ENCODE peak calls at places on chromosomes 11 and 22, in six cellular contexts. W is brain microvascular endothelial cell; X is lung; I is Peyer's patch; C is AG08395; T is stimulated activated CD4-positive, alpha-beta T cell treated with anti-CD3 and anti-CD28 coated beads, Interleukin-4, amount 100 ng/mL, for 4 hours. B is an unnamed sample.

GRCh38 chr11:60869451-60869825 is 2.1 kb downstream of the ZP1 start:
- DNase-seq in W (no peak), X (no peak), I (peak), C (no peak), T (no peak), B (no peak)

GRCh38 chr11:35305670-35306382 is 113.5 kb downstream of the SLC1A2 start:
- DNase-seq in W (peak), X (no peak), I (no peak), C (peak), T (peak), B (peak)

GRCh38 chr11:126122863-126123262 is 60.2 kb upstream of the CDON start:
- DNase-seq in W (no peak), X (no peak), I (no peak), C (peak), T (no peak), B (no peak)

GRCh38 chr11:95521862-95522261 is 267.7 kb downstream of the FAM76B start:
- DNase-seq in W (no peak), X (no peak), I (no peak), C (no peak), T (no peak), B (no peak)

GRCh38 chr11:27282141-27282590 is 80.8 kb downstream of the CCDC34 start:
- DNase-seq in W (peak), X (peak), I (no peak), C (peak), T (no peak), B (no peak)

GRCh38 chr22:46063861-46064235 is 86.5 kb upstream of the PPARA start:
- DNase-seq in W (no peak), X (no peak), I (peak), C (no peak), T (no peak), B (no peak)

GRCh38 chr22:43988116-43988817 is 33.0 kb downstream of the SAMM50 start:
- DNase-seq in W (no peak), X (no peak), I (no peak), C (no peak), T (no peak), B (no peak)

GRCh38 chr11:122037911-122038310 is 78.1 kb downstream of the BLID start:
- DNase-seq in W (no peak), X (no peak), I (no peak), C (no peak), T (no peak), B (no peak)

GRCh38 chr22:45036154-45036553 is 26.3 kb upstream of the PHF21B start:
- DNase-seq in W (no peak), X (no peak), I (no peak), C (no peak), T (no peak), B (no peak)

B was measured in NCI-H226.